ENCODE peak calls at places on chromosome 10, in four cellular contexts. Y, S, O and M are unnamed samples.

GRCh38 chr10:88651131-88651541 is 13.1 kb upstream of the LIPF start:
- DNase-seq in Y (peak; percentile 93), S (peak; percentile 93), O (peak; percentile 15), M (no peak)

GRCh38 chr10:35195361-35196306 is 69.0 kb downstream of the CREM start:
- DNase-seq in Y (peak; percentile 99), S (peak; percentile 98), O (peak; percentile 70), M (peak; percentile 97)

GRCh38 chr10:21969326-21970287 is 33.9 kb downstream of the DNAJC1 start:
- DNase-seq in Y (no peak), S (peak; percentile 52), O (no peak), M (no peak)

GRCh38 chr10:72375585-72375984 is 20.9 kb upstream of the DNAJB12 start:
- DNase-seq in Y (peak; percentile 14), S (peak; percentile 21), O (no peak), M (no peak)

GRCh38 chr10:118472415-118472814 is 123.0 kb downstream of the PRLHR start:
- DNase-seq in Y (no peak), S (no peak), O (no peak), M (no peak)

GRCh38 chr10:127952575-127952869 is 45.6 kb downstream of the PTPRE start:
- DNase-seq in Y (no peak), S (no peak), O (no peak), M (peak; percentile 2)

GRCh38 chr10:36269222-36269621 is 627.1 kb upstream of the FZD8 start:
- DNase-seq in Y (no peak), S (no peak), O (no peak), M (no peak)

GRCh38 chr10:49497358-49497757 is 41.6 kb downstream of the ERCC6 start:
- DNase-seq in Y (no peak), S (peak; percentile 6), O (no peak), M (no peak)

GRCh38 chr10:60182691-60183090 is 207.0 kb downstream of the ANK3 start:
- DNase-seq in Y (peak; percentile 70), S (peak; percentile 11), O (no peak), M (no peak)

GRCh38 chr10:117723343-117723742 is 180.8 kb downstream of the EMX2 start:
- DNase-seq in Y (no peak), S (no peak), O (no peak), M (no peak)

GRCh38 chr10:44195120-44196007 is 189.5 kb downstream of the CXCL12 start:
- DNase-seq in Y (peak; percentile 93), S (peak; percentile 96), O (peak; percentile 28), M (no peak)

DNA sequence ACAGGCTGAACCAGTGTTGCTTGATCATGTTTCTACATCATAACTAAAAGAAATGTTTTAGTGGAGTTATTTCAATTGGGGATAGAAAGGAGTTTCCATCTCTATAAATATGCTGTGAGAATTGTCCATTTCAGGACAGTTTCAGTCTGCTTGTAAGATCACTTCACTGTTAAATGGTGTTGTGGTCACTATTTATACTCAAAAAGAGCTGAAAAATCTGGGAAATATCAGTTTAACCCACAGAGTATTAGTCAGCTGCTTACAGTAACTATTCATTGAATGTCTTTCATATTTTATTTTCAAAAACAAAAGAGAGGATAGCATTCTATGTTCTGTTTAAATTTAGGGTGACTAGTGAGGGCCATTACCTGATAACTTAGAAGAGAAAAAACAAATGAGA is 85.4 kb upstream of the PLXDC2 start:
- DNase-seq in Y (peak; percentile 49), S (peak; percentile 28), O (no peak), M (no peak)
- H3K27ac ChIP-seq in Y (peak overlapping the region; percentile 23), S (no peak overlapping the region), O (no peak overlapping the region), M (no peak overlapping the region)

GRCh38 chr10:623477-624311 is 65.8 kb downstream of the DIP2C start:
- DNase-seq in Y (no peak), S (no peak), O (no peak), M (no peak)
- H3K27ac ChIP-seq in Y (no peak overlapping the region), S (peak overlapping the region; percentile 39), O (no peak overlapping the region), M (no peak overlapping the region)

GRCh38 chr10:95606922-95607321 is 45.8 kb upstream of the SORBS1 start:
- DNase-seq in Y (peak; percentile 40), S (no peak), O (no peak), M (no peak)
- H3K27ac ChIP-seq in Y (no peak overlapping the region), S (peak overlapping the region; percentile 99), O (no peak overlapping the region), M (no peak overlapping the region)

DNA sequence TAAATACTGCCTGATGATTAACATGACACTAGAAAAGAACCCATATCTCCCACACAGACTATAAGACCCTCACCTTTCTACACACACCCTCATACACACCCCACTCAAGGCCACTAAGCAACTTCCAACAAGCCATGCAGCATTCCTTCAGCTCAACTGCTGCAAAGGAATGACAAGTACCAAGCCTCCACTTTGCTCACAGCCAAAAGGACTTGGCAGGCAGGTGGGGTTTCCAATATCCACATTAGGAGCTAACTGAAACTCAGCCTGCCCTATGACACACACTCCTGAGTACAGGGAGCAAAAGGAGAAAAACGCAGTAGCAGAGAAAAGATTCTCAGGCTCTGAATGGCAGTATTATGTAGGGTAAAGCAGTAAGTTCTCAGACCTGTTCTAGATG is 13.4 kb downstream of the USP54 start:
- DNase-seq in Y (peak; percentile 70), S (peak; percentile 58), O (no peak), M (no peak)
- H3K27ac ChIP-seq in Y (no peak overlapping the region), S (peak overlapping the region; percentile 95), O (no peak overlapping the region), M (no peak overlapping the region)

DNA sequence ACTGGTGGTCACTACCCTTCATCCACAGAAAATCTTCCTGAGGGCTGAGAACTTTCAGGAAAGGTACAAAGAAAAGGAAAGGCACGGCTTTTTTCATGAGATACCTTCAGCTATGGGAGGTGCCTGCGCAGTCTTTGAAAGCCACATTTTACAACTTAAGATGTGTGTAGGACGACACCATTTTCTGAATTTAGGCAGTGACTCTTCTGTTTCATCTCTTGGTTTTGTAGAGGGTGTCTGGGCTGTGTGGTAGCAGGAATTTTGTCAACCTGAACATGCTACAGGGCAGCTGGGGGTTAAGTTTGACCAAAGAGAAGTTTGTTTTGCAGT is 138.1 kb downstream of the NRP1 start:
- DNase-seq in Y (no peak), S (no peak), O (no peak), M (no peak)
- H3K27ac ChIP-seq in Y (no peak overlapping the region), S (peak overlapping the region; percentile 62), O (peak overlapping the region; percentile 86), M (no peak overlapping the region)

GRCh38 chr10:110326351-110327032 is 21.8 kb upstream of the SMNDC1 start:
- DNase-seq in Y (peak; percentile 82), S (no peak), O (no peak), M (no peak)
- H3K27ac ChIP-seq in Y (peak overlapping the region; percentile 60), S (no peak overlapping the region), O (peak overlapping the region; percentile 66), M (no peak overlapping the region)